ENCODE peak calls at places on chromosomes 5 and 9, in four cellular contexts. Z is hepatocyte, U is IMR-90, W is OCI-LY7. K is an unnamed sample. For H3K36me3, the result is how much of the 10 kb centered on the place peaks cover.

GRCh38 chr5:178416919-178417318 is 173.3 kb downstream of the COL23A1 start:
- DNase-seq in Z (no peak), U (peak), W (no peak), K (no peak)

GRCh38 chr9:121781701-121782464 is 130.4 kb downstream of the DAB2IP start:
- DNase-seq in Z (peak), U (no peak), W (no peak), K (no peak)

GRCh38 chr5:151592855-151593408 is 1.8 kb upstream of the FAT2 start:
- DNase-seq in Z (peak), U (no peak), W (no peak), K (no peak)

GRCh38 chr5:96517294-96517693 is 84.2 kb upstream of the PCSK1 start:
- DNase-seq in Z (no peak), U (peak), W (no peak), K (no peak)

GRCh38 chr5:107005653-107006052 is 665.1 kb downstream of the EFNA5 start:
- DNase-seq in Z (no peak), U (no peak), W (no peak), K (no peak)

GRCh38 chr5:142059304-142059940 is 46.6 kb upstream of the GNPDA1 start:
- DNase-seq in Z (no peak), U (no peak), W (no peak), K (no peak)

GRCh38 chr9:85941966-85942912 is 1.3 kb downstream of the NAA35 start:
- DNase-seq in Z (no peak), U (no peak), W (no peak), K (peak)

GRCh38 chr9:21801683-21802417 is 586 bp upstream of the MTAP start:
- DNase-seq in Z (peak), U (peak), W (peak), K (no peak)

GRCh38 chr9:21616082-21616778 is 134.1 kb upstream of the IFNE start:
- DNase-seq in Z (peak), U (peak), W (no peak), K (no peak)

GRCh38 chr5:33969572-33970452 is 14.7 kb downstream of the SLC45A2 start:
- DNase-seq in Z (peak), U (peak), W (peak), K (peak)

GRCh38 chr5:142906863-142907671 is 136.9 kb downstream of the ARHGAP26 start:
- DNase-seq in Z (no peak), U (peak), W (no peak), K (no peak)

GRCh38 chr9:121700165-121700830 is 48.9 kb downstream of the DAB2IP start:
- DNase-seq in Z (peak), U (peak), W (peak), K (no peak)

GRCh38 chr9:16689352-16689938 is 181.0 kb downstream of the BNC2 start:
- DNase-seq in Z (no peak), U (peak), W (no peak), K (no peak)

GRCh38 chr9:107020040-107020530 is 157.1 kb downstream of the ZNF462 start:
- DNase-seq in Z (peak), U (peak), W (peak), K (no peak)

DNA sequence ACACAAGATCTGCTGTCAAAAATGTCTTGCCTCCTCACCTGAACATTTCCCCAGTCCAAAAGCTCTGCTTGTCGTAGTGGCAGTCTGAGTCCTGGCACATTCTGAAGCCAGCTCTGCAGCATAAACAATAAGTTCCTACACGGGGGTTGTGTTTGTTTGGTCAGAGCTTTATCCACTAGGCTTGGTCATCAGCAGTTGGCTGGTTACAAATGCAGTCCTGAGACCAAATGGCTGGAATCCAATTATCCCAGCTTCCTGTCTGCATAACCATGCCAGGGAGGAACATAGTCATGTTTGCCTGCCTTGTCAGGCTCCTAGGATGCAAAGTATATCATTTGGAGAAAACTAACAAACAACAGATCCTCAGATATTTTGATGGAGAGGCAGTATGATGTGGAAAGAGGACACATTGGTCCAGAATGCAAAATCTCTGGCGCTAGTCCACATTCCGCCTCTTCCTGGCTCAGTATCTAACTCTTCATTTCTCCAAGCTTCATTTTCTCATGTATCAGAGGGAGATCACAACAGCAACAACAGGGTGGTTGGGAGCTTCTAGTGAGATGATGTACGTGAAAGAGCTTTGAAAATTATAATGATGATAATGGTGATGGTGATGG is 85.8 kb downstream of the FBXO38 start:
- DNase-seq in Z (no peak), U (peak), W (no peak), K (no peak)
- H2AFZ ChIP-seq in Z (no peak), U (peak), W (no peak), K (no peak)

GRCh38 chr9:98226516-98226915 is 28.9 kb downstream of the TBC1D2 start:
- DNase-seq in Z (no peak), U (peak), W (no peak), K (no peak)

GRCh38 chr9:98225015-98225442 is 30.4 kb downstream of the TBC1D2 start:
- DNase-seq in Z (no peak), U (no peak), W (no peak), K (no peak)

GRCh38 chr9:98228392-98229089 is 26.9 kb downstream of the TBC1D2 start:
- DNase-seq in Z (peak), U (no peak), W (no peak), K (no peak)

GRCh38 chr9:98227883-98228282 is 27.6 kb downstream of the TBC1D2 start:
- DNase-seq in Z (peak), U (no peak), W (no peak), K (no peak)

GRCh38 chr9:98226968-98227367 is 28.5 kb downstream of the TBC1D2 start:
- DNase-seq in Z (no peak), U (no peak), W (no peak), K (no peak)
- H3K36me3 ChIP-seq in Z (under half), U (under half), W (under half), K (under half)

GRCh38 chr9:105912157-105912867 is 218.0 kb downstream of the TMEM38B start:
- DNase-seq in Z (no peak), U (no peak), W (no peak), K (no peak)
- H2AFZ ChIP-seq in Z (no peak), U (no peak), W (no peak), K (no peak)

GRCh38 chr5:135337064-135337463 is 62.0 kb downstream of the MACROH2A1 start:
- DNase-seq in Z (no peak), U (no peak), W (no peak), K (no peak)

GRCh38 chr5:135335031-135335828 is 63.8 kb downstream of the MACROH2A1 start:
- DNase-seq in Z (no peak), U (peak), W (no peak), K (no peak)

GRCh38 chr5:135331612-135332011 is 67.4 kb downstream of the MACROH2A1 start:
- DNase-seq in Z (no peak), U (peak), W (no peak), K (no peak)

GRCh38 chr5:135332519-135333150 is 66.4 kb downstream of the MACROH2A1 start:
- DNase-seq in Z (peak), U (peak), W (peak), K (peak)

DNA sequence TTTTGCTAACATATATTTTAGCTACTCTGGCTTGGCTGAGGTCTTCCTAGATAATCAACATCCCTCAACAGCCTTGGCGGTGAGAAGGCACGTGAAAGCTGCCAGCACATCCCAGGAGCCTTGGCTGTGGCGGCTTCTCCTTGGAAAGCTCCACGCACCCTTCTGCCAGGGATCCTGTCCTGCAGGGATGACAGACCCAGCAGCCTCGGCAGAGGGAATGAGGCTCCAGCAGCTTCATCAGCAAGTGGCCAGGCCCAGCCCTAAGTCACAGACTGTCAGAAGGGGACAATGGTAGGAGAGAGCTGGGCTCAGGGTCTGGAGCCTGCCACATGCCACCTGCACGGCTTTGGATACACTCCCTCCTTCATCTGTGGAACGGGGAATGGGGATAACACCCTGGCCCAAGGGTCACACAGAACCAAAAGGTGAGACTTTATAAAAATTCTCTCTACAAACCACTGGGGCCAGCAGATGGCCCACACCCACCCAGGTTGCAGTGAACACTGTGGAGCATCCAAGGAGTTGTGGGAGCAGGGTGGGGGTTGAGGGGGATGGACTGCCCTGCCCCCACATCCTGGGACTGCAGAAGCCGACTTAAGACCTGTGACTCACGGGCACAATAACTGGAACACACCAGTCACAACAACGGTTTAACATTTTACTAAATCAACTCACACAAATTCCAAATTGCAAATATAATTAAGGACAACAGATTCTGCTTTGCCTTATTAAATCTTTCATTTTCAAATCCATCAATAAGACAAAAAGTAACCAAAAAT is 65.1 kb downstream of the MACROH2A1 start:
- DNase-seq in Z (no peak), U (peak), W (no peak), K (no peak)
- H3K36me3 ChIP-seq in Z (under half), U (under half), W (half or more), K (under half)

DNA sequence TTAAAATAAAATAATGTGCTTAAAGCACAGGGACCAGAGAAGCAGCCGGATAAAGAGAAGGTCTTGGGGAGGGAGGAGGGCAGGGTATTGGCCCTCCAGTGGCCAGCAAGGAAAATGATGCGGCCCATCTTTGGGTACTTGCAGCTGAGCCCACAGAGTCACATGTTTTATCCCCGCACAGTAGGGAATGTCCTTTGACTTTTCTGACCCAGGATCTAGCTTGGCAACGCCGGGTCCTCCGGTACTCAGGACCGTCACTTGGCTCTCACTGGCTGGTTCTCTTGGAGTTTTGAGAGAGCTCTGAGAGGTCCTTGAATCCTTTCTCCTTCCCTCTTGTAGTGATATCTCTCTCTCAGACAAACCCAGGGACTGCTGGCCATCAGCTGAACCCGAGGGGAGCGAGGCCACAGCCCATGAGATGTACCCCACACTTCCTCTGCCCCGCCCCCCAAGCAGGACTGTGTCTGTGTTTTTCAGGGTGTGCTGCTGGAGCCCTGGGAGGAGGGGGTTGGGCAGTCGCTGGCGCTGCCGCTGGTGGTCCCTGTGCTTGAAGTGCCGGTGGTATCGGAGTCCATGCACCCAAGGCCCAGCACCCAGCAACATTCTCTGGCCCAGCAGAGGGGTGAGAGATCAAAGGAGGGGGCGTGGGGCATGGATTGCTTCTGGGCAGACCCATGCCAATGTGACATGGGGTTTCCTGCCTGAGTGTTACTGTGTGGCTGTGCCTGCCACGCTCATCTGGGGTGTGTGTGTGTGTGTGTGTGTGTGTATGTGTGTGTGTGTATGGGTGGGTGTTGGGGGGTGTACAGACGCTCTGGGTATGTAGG is 35.5 kb upstream of the HSPA9 start:
- DNase-seq in Z (peak), U (no peak), W (no peak), K (no peak)
- H2AFZ ChIP-seq in Z (peak), U (peak), W (no peak), K (no peak)

GRCh38 chr9:33463151-33463550 is 10.6 kb downstream of the NOL6 start:
- DNase-seq in Z (no peak), U (no peak), W (no peak), K (no peak)
- H3K36me3 ChIP-seq in Z (under half), U (half or more), W (half or more), K (under half)

GRCh38 chr5:160318409-160318808 is 6.0 kb upstream of the CCNJL start:
- DNase-seq in Z (no peak), U (no peak), W (no peak), K (no peak)

GRCh38 chr5:160317447-160317846 is 5.1 kb upstream of the CCNJL start:
- DNase-seq in Z (no peak), U (no peak), W (no peak), K (no peak)

GRCh38 chr5:160312960-160313734 is 783 bp upstream of the CCNJL start:
- DNase-seq in Z (no peak), U (no peak), W (no peak), K (no peak)

GRCh38 chr5:160312139-160312959 is at the start of gene CCNJL:
- DNase-seq in Z (peak), U (peak), W (no peak), K (no peak)

GRCh38 chr5:160315968-160316367 is 3.6 kb upstream of the CCNJL start:
- DNase-seq in Z (peak), U (peak), W (peak), K (no peak)
- H2AFZ ChIP-seq in Z (no peak), U (no peak), W (no peak), K (no peak)

GRCh38 chr9:131478421-131478868 is 24.3 kb upstream of the POMT1 start:
- DNase-seq in Z (peak), U (no peak), W (peak), K (peak)
- H3K36me3 ChIP-seq in Z (under half), U (half or more), W (half or more), K (under half)

GRCh38 chr9:68545033-68545705 is 4.5 kb upstream of the TMEM252 start:
- DNase-seq in Z (no peak), U (no peak), W (no peak), K (no peak)
- H2AFZ ChIP-seq in Z (no peak), U (no peak), W (peak), K (no peak)